ENCODE peak calls at places on chromosomes 12 and 14, in four cellular contexts. One of them, this sample, is unnamed.

GRCh38 chr14:25231006-25231405 is 181.1 kb upstream of the STXBP6 start:
- DNase-seq in globus pallidus: peak
- DNase-seq in fibroblast of lung: no peak
- DNase-seq in A549: no peak
- DNase-seq in this sample: peak

GRCh38 chr12:53659011-53659551 is 16.8 kb downstream of the ATP5MC2 start:
- DNase-seq in globus pallidus: peak
- DNase-seq in fibroblast of lung: peak
- DNase-seq in A549: peak
- DNase-seq in this sample: peak

GRCh38 chr14:35400707-35401421 is 3.7 kb downstream of the NFKBIA start:
- DNase-seq in A549: no peak
- DNase-seq in fibroblast of lung: no peak
- DNase-seq in globus pallidus: no peak
- DNase-seq in this sample: peak

GRCh38 chr12:2013527-2014223 is 9.4 kb upstream of the DCP1B start:
- DNase-seq in fibroblast of lung: no peak
- DNase-seq in globus pallidus: peak
- DNase-seq in A549: no peak
- DNase-seq in this sample: no peak

GRCh38 chr14:103382375-103382774 is 2.8 kb upstream of the MARK3 start:
- DNase-seq in globus pallidus: no peak
- DNase-seq in A549: peak
- DNase-seq in fibroblast of lung: peak
- DNase-seq in this sample: peak

GRCh38 chr14:74618078-74618952 is 6.3 kb upstream of the LTBP2 start:
- DNase-seq in fibroblast of lung: peak
- DNase-seq in globus pallidus: no peak
- DNase-seq in A549: peak
- DNase-seq in this sample: peak

GRCh38 chr14:32720927-32721326 is 217.8 kb upstream of the NPAS3 start:
- DNase-seq in globus pallidus: no peak
- DNase-seq in fibroblast of lung: peak
- DNase-seq in A549: no peak
- DNase-seq in this sample: peak

GRCh38 chr12:117293510-117293909 is 67.9 kb downstream of the NOS1 start:
- DNase-seq in A549: no peak
- DNase-seq in fibroblast of lung: no peak
- DNase-seq in globus pallidus: no peak
- DNase-seq in this sample: no peak

GRCh38 chr14:52314521-52315354 is 626 bp downstream of the PTGER2 start:
- DNase-seq in fibroblast of lung: peak
- DNase-seq in globus pallidus: no peak
- DNase-seq in A549: no peak
- DNase-seq in this sample: peak

GRCh38 chr14:73612339-73613045 is at the start of gene ACOT6:
- DNase-seq in globus pallidus: peak
- DNase-seq in fibroblast of lung: peak
- DNase-seq in A549: peak
- DNase-seq in this sample: peak

GRCh38 chr14:106436310-106436905 is 910.0 kb downstream of the TMEM121 start:
- DNase-seq in globus pallidus: peak
- DNase-seq in A549: peak
- DNase-seq in fibroblast of lung: no peak
- DNase-seq in this sample: no peak

GRCh38 chr12:105382771-105383632 is 52.5 kb downstream of the C12orf75 start:
- DNase-seq in globus pallidus: peak
- DNase-seq in fibroblast of lung: peak
- DNase-seq in A549: peak
- DNase-seq in this sample: peak

GRCh38 chr12:4353785-4354208 is 25.7 kb downstream of the FGF23 start:
- DNase-seq in A549: peak
- DNase-seq in fibroblast of lung: no peak
- DNase-seq in globus pallidus: no peak
- DNase-seq in this sample: peak